ENCODE peak calls at places on chromosome 9, in eight cellular contexts. A is heart left ventricle; M is CD4-positive, alpha-beta T cell; N is tibial nerve; E is left ventricle myocardium inferior; W is IMR-90; R is nephron progenitor cell; O is hepatocyte. C is an unnamed sample.
A peak's percentile ranks its signal among the peaks of the same experiment; 100 is the strongest.

GRCh38 chr9:84301851-84302250 is 38.7 kb downstream of the SLC28A3 start:
- DNase-seq in O (no peak), R (no peak), E (no peak), N (no peak), M (no peak), W (peak; percentile 52), A (no peak), C (no peak)

GRCh38 chr9:133199648-133200321 is 9.3 kb downstream of the OBP2B start:
- DNase-seq in M (no peak), E (peak; percentile 36), O (no peak), A (peak; percentile 49), N (no peak), W (no peak), R (no peak), C (no peak)

GRCh38 chr9:124783830-124784229 is 6.9 kb downstream of the OLFML2A start:
- DNase-seq in R (no peak), W (no peak), E (no peak), N (no peak), A (no peak), O (no peak), M (no peak), C (no peak)

GRCh38 chr9:78167356-78167755 is 68.5 kb upstream of the CEP78 start:
- DNase-seq in M (no peak), W (no peak), R (peak; percentile 11), A (no peak), N (no peak), O (peak; percentile 67), E (no peak), C (no peak)

GRCh38 chr9:115132648-115133047 is 14.7 kb upstream of the TNC start:
- DNase-seq in M (no peak), W (peak; percentile 89), R (peak; percentile 30), O (no peak), N (no peak), E (peak; percentile 20), A (peak; percentile 39), C (no peak)

GRCh38 chr9:129352157-129352870 is 174.3 kb upstream of the IER5L start:
- DNase-seq in N (no peak), R (peak; percentile 88), A (no peak), W (no peak), M (no peak), O (no peak), E (no peak), C (no peak)

GRCh38 chr9:34010979-34011378 is 37.7 kb downstream of the UBAP2 start:
- DNase-seq in O (peak; percentile 11), R (no peak), W (no peak), A (no peak), N (no peak), M (no peak), E (no peak), C (no peak)

GRCh38 chr9:127712851-127713250 is 2.6 kb downstream of the PTRH1 start:
- DNase-seq in M (no peak), W (no peak), N (no peak), A (no peak), E (no peak), R (no peak), O (no peak), C (no peak)

GRCh38 chr9:70551391-70551790 is 136.9 kb upstream of the KLF9 start:
- DNase-seq in A (no peak), O (no peak), M (no peak), N (no peak), R (no peak), W (peak; percentile 35), E (no peak), C (no peak)

GRCh38 chr9:29213374-29214161 is 1640.3 kb upstream of the C9orf72 start:
- DNase-seq in E (no peak), R (peak; percentile 53), A (no peak), M (no peak), N (no peak), W (no peak), O (peak; percentile 66), C (no peak)

GRCh38 chr9:137294684-137295312 is 7.3 kb downstream of the NRARP start:
- DNase-seq in M (no peak), E (no peak), R (peak; percentile 20), W (peak; percentile 27), A (no peak), N (no peak), O (peak; percentile 56), C (no peak)

GRCh38 chr9:6590772-6591384 is 54.7 kb downstream of the GLDC start:
- DNase-seq in A (no peak), E (no peak), M (no peak), W (no peak), N (no peak), O (peak; percentile 36), R (no peak), C (no peak)

GRCh38 chr9:77183581-77183980 is 6.2 kb downstream of the VPS13A start:
- DNase-seq in E (no peak), N (no peak), O (no peak), A (no peak), W (no peak), R (no peak), M (no peak), C (no peak)

GRCh38 chr9:447230-448025 is 232.8 kb downstream of the DOCK8 start:
- DNase-seq in E (no peak), W (peak; percentile 8), N (no peak), M (peak; percentile 47), A (no peak), O (peak; percentile 74), R (no peak), C (no peak)

GRCh38 chr9:91164724-91165520 is 196.8 kb downstream of the AUH start:
- DNase-seq in A (no peak), O (peak; percentile 93), M (peak; percentile 35), W (peak; percentile 100), R (no peak), N (peak; percentile 14), E (peak; percentile 45), C (no peak)

GRCh38 chr9:91192785-91193657 is 168.7 kb downstream of the AUH start:
- DNase-seq in E (peak; percentile 76), O (peak; percentile 94), R (peak; percentile 61), W (peak; percentile 100), M (no peak), N (peak; percentile 75), A (peak; percentile 87), C (no peak)

GRCh38 chr9:32581512-32582143 is 8.7 kb upstream of the NDUFB6 start:
- DNase-seq in E (no peak), N (no peak), O (peak; percentile 75), M (no peak), W (peak; percentile 67), A (no peak), R (peak; percentile 29), C (peak; percentile 41)

GRCh38 chr9:14179449-14179848 is 134.5 kb downstream of the NFIB start:
- DNase-seq in R (no peak), M (no peak), O (no peak), W (no peak), E (no peak), A (no peak), N (no peak), C (no peak)

GRCh38 chr9:18568969-18569368 is 95.0 kb downstream of the ADAMTSL1 start:
- DNase-seq in M (no peak), N (no peak), O (no peak), E (no peak), A (no peak), W (peak; percentile 46), R (no peak), C (no peak)

DNA sequence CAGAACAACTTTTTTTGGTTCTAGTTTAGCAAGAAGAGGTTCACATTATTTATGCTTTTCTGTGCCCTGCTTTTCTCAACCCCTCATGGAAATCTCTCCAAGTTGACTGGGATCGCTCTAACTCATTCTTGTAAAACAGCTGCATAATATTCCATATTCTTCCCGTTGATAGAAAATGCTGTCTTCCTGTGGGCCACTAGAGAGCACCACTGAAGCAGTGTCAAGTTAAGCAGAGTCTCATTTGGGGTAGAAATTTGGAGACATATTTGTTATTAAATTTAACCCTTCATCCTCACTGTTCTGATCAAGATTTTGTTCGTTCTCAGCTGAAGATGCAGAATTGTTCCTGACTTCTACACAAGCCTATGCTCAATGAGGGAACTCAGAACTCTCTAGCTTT is 140.1 kb downstream of the CEMIP2 start:
- DNase-seq in N (no peak), A (no peak), E (no peak), W (peak; percentile 6), M (no peak), O (no peak), R (no peak), C (no peak)
- TF ChIP-seq CTCF in N (no peak), A (peak; percentile 14), E (peak; percentile 32), W (peak; percentile 39), M (peak; percentile 41), O (no peak), R (no peak), C (no peak)

DNA sequence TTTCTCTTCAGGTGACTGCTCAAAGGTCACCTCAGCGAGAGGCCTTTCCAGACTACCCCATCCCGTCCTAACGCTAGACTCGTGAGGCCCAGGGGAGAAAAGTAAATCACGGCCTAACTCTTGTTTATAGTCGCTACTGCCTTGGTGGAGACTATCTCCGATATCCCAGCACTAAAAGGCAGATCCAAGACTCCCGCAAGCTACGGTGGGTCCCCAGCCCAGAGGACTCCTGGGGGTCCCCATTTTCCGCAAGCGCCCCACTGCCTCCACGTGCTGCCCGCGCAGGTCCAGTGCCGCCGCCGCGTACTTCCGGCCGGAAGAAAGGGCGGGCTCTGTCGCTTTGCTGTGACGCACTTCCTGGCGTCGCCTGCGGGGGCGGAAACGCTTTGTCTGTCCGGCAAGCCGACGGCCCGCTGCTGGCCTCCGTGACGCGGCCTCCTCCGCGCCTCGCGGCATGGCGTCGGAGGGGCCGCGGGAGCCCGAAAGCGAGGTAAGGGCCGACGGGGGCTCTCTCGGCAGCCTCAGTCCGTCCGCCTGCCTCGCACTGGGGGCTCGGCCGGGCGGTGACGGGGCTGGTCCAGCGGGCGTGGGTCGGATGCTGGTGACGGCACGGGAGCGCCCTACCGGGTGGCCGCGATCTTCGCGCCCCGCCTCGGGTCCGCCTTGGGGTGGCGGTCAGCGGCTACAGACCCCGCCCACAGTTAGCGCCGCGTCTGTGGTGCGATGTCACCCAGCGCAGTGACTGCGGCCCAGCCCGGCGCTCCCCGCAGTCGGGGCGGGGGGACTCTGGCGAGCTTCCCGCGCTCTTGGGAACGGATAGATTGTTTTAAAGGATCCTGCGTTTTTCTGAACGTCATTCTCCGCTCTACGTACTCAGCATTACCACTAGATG is at the start of gene SECISBP2:
- DNase-seq in R (peak; percentile 92), N (peak; percentile 92), O (peak; percentile 97), W (peak; percentile 97), E (peak; percentile 97), A (peak; percentile 96), M (peak; percentile 88), C (peak; percentile 85)
- TF ChIP-seq CTCF in R (no peak), N (peak; percentile 74), O (peak; percentile 95), W (peak; percentile 88), E (peak; percentile 82), A (peak; percentile 95), M (no peak), C (peak; percentile 68)

GRCh38 chr9:17222932-17223331 is 88.1 kb downstream of the CNTLN start:
- DNase-seq in M (no peak), W (no peak), N (no peak), R (no peak), E (no peak), A (no peak), O (no peak), C (no peak)

GRCh38 chr9:17216011-17216410 is 81.2 kb downstream of the CNTLN start:
- DNase-seq in R (no peak), O (no peak), A (no peak), E (no peak), N (no peak), W (no peak), M (no peak), C (no peak)

GRCh38 chr9:17219261-17219660 is 84.4 kb downstream of the CNTLN start:
- DNase-seq in A (no peak), R (no peak), N (no peak), O (no peak), E (no peak), W (peak; percentile 10), M (no peak), C (no peak)
- TF ChIP-seq CTCF in A (no peak), R (no peak), N (no peak), O (peak; percentile 32), E (no peak), W (peak; percentile 51), M (no peak), C (no peak)

GRCh38 chr9:134983094-134983493 is 65.4 kb upstream of the FCN1 start:
- DNase-seq in M (no peak), N (no peak), A (no peak), O (no peak), R (peak; percentile 58), E (peak; percentile 58), W (no peak), C (no peak)
- TF ChIP-seq CTCF in M (no peak), N (no peak), A (peak; percentile 33), O (peak; percentile 28), R (peak; percentile 52), E (peak; percentile 80), W (no peak), C (peak; percentile 77)

C was measured in GM12864.